ENCODE peak calls at places on chromosomes 6 and 20, in six cellular contexts. One of them, this sample, is unnamed.

GRCh38 chr20:32524871-32525501 is 60.1 kb downstream of the NOL4L start:
- DNase-seq in H1: no peak
- DNase-seq in neuronal stem cell: no peak
- DNase-seq in H9: no peak
- DNase-seq in IMR-90: no peak
- DNase-seq in trophoblast cell: no peak
- DNase-seq in this sample: no peak

GRCh38 chr6:125046107-125046925 is 84.1 kb downstream of the RNF217 start:
- DNase-seq in H1: no peak
- DNase-seq in neuronal stem cell: no peak
- DNase-seq in H9: no peak
- DNase-seq in IMR-90: no peak
- DNase-seq in trophoblast cell: peak; percentile 100
- DNase-seq in this sample: peak; percentile 62

GRCh38 chr6:36968266-36968977 is 13.9 kb downstream of the PI16 start:
- DNase-seq in H1: no peak
- DNase-seq in neuronal stem cell: no peak
- DNase-seq in H9: no peak
- DNase-seq in IMR-90: no peak
- DNase-seq in trophoblast cell: no peak
- DNase-seq in this sample: no peak

GRCh38 chr6:68778356-68779020 is 143.4 kb downstream of the ADGRB3 start:
- DNase-seq in H1: peak; percentile 7
- DNase-seq in neuronal stem cell: peak; percentile 30
- DNase-seq in H9: peak; percentile 36
- DNase-seq in IMR-90: peak; percentile 7
- DNase-seq in trophoblast cell: no peak
- DNase-seq in this sample: peak; percentile 64

GRCh38 chr20:63284083-63284440 is 8.9 kb upstream of the COL20A1 start:
- DNase-seq in H1: no peak
- DNase-seq in neuronal stem cell: no peak
- DNase-seq in H9: no peak
- DNase-seq in IMR-90: no peak
- DNase-seq in trophoblast cell: no peak
- DNase-seq in this sample: no peak

GRCh38 chr6:79384845-79385244 is 150.4 kb upstream of the HMGN3 start:
- DNase-seq in H1: no peak
- DNase-seq in neuronal stem cell: no peak
- DNase-seq in H9: no peak
- DNase-seq in IMR-90: no peak
- DNase-seq in trophoblast cell: no peak
- DNase-seq in this sample: no peak

GRCh38 chr6:88750936-88751335 is 212.5 kb downstream of the RNGTT start:
- DNase-seq in H1: no peak
- DNase-seq in neuronal stem cell: no peak
- DNase-seq in H9: no peak
- DNase-seq in IMR-90: no peak
- DNase-seq in trophoblast cell: no peak
- DNase-seq in this sample: no peak

GRCh38 chr20:1894951-1895673 is at the start of gene SIRPA:
- DNase-seq in H1: no peak
- DNase-seq in neuronal stem cell: peak; percentile 45
- DNase-seq in H9: peak; percentile 48
- DNase-seq in IMR-90: peak; percentile 64
- DNase-seq in trophoblast cell: no peak
- DNase-seq in this sample: peak; percentile 80

GRCh38 chr6:74289881-74290280 is 593.9 kb downstream of the CD109 start:
- DNase-seq in H1: no peak
- DNase-seq in neuronal stem cell: no peak
- DNase-seq in H9: no peak
- DNase-seq in IMR-90: peak; percentile 97
- DNase-seq in trophoblast cell: no peak
- DNase-seq in this sample: peak; percentile 31

GRCh38 chr6:4611441-4612129 is 164.6 kb upstream of the CDYL start:
- DNase-seq in H1: no peak
- DNase-seq in neuronal stem cell: no peak
- DNase-seq in H9: no peak
- DNase-seq in IMR-90: no peak
- DNase-seq in trophoblast cell: no peak
- DNase-seq in this sample: peak; percentile 90

GRCh38 chr20:44430270-44431065 is 45.2 kb upstream of the TTPAL start:
- DNase-seq in H1: no peak
- DNase-seq in neuronal stem cell: no peak
- DNase-seq in H9: no peak
- DNase-seq in IMR-90: no peak
- DNase-seq in trophoblast cell: no peak
- DNase-seq in this sample: no peak

GRCh38 chr20:2451939-2452732 is 18.5 kb downstream of the SNRPB start:
- DNase-seq in H1: no peak
- DNase-seq in neuronal stem cell: peak; percentile 78
- DNase-seq in H9: peak; percentile 83
- DNase-seq in IMR-90: peak; percentile 62
- DNase-seq in trophoblast cell: peak; percentile 53
- DNase-seq in this sample: peak; percentile 65

GRCh38 chr6:3789018-3789895 is 37.7 kb upstream of the PXDC1 start:
- DNase-seq in H1: no peak
- DNase-seq in neuronal stem cell: no peak
- DNase-seq in H9: no peak
- DNase-seq in IMR-90: peak; percentile 77
- DNase-seq in trophoblast cell: peak; percentile 96
- DNase-seq in this sample: peak; percentile 34

GRCh38 chr6:164085086-164085485 is 670.6 kb downstream of the QKI start:
- DNase-seq in H1: no peak
- DNase-seq in neuronal stem cell: no peak
- DNase-seq in H9: no peak
- DNase-seq in IMR-90: no peak
- DNase-seq in trophoblast cell: no peak
- DNase-seq in this sample: no peak

GRCh38 chr20:10560681-10561080 is 113.1 kb downstream of the JAG1 start:
- DNase-seq in H1: no peak
- DNase-seq in neuronal stem cell: no peak
- DNase-seq in H9: no peak
- DNase-seq in IMR-90: no peak
- DNase-seq in trophoblast cell: no peak
- DNase-seq in this sample: no peak

GRCh38 chr6:128500017-128500416 is 20.4 kb downstream of the PTPRK start:
- DNase-seq in H1: no peak
- DNase-seq in neuronal stem cell: no peak
- DNase-seq in H9: no peak
- DNase-seq in IMR-90: peak; percentile 24
- DNase-seq in trophoblast cell: no peak
- DNase-seq in this sample: no peak

GRCh38 chr6:151501511-151502136 is 7.8 kb downstream of the CCDC170 start:
- DNase-seq in H1: no peak
- DNase-seq in neuronal stem cell: no peak
- DNase-seq in H9: no peak
- DNase-seq in IMR-90: no peak
- DNase-seq in trophoblast cell: no peak
- DNase-seq in this sample: no peak

GRCh38 chr20:62752671-62753501 is 43.4 kb upstream of the MRGBP start:
- DNase-seq in H1: no peak
- DNase-seq in neuronal stem cell: no peak
- DNase-seq in H9: no peak
- DNase-seq in IMR-90: peak; percentile 50
- DNase-seq in trophoblast cell: no peak
- DNase-seq in this sample: peak; percentile 39

DNA sequence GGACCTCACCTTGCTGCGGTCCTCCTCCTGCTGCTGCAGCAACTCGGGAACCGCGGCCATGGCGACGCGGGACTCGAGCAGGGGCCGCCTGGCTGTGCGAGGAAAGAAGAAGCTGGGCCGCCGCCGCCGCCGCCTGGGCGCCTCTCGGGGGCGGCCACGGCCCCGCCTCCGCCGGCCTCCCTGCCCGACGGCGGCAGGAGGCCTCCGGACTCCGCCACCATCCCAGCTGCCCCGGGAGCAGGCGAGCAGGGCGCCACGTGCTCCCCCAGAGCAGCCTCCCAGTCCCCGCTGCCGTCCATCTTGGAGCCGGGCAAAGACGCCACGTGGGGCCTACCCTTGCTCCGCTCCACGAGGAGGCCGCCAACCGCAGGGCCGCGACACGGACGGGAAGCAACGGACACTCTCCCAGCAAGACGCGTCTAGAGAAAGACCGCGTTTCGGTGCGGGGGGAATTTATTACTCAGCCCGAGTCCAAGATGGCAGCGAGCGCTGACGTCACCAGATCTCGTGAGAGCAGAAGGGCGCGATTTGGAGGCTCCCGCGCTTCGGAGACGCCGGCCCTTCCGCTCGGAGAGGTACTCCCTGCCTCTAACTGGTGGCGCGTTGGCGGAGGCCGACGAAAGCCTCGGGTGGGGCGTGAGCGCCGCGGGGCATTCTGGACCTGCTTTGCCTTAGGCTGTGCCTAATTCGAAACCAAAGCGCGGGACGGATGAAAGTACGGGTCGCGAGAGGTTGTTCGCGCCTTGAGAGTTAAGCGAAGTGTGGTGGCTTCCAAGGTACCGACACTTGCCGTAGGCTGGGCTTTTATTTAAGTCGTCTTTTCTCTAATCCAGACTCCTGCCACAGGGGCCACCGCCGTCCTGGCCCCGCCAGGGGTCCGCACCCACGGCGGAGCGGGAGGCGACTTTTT is at the start of the genes MGME1 and SNX5:
- DNase-seq in H1: peak; percentile 98
- DNase-seq in neuronal stem cell: peak; percentile 100
- DNase-seq in H9: peak; percentile 99
- DNase-seq in IMR-90: peak; percentile 99
- DNase-seq in trophoblast cell: peak; percentile 99
- DNase-seq in this sample: peak; percentile 100
- H2BK120ac ChIP-seq in H1: peak within 1 kb of the TSS; percentile 96
- H2BK120ac ChIP-seq in neuronal stem cell: peak within 1 kb of the TSS; percentile 65
- H2BK120ac ChIP-seq in H9: peak within 1 kb of the TSS; percentile 85
- H2BK120ac ChIP-seq in IMR-90: peak within 1 kb of the TSS; percentile 94
- H2BK120ac ChIP-seq in trophoblast cell: peak within 1 kb of the TSS; percentile 92
- H2BK120ac ChIP-seq in this sample: peak within 1 kb of the TSS; percentile 98

GRCh38 chr6:21665436-21666199 is 72.1 kb downstream of the SOX4 start:
- DNase-seq in H1: peak; percentile 67
- DNase-seq in neuronal stem cell: peak; percentile 72
- DNase-seq in H9: peak; percentile 88
- DNase-seq in IMR-90: no peak
- DNase-seq in trophoblast cell: no peak
- DNase-seq in this sample: no peak

GRCh38 chr6:21666200-21666671 is 72.7 kb downstream of the SOX4 start:
- DNase-seq in H1: no peak
- DNase-seq in neuronal stem cell: peak; percentile 67
- DNase-seq in H9: peak; percentile 85
- DNase-seq in IMR-90: no peak
- DNase-seq in trophoblast cell: no peak
- DNase-seq in this sample: no peak

GRCh38 chr6:21666788-21667681 is 73.5 kb downstream of the SOX4 start:
- DNase-seq in H1: no peak
- DNase-seq in neuronal stem cell: peak; percentile 58
- DNase-seq in H9: peak; percentile 62
- DNase-seq in IMR-90: no peak
- DNase-seq in trophoblast cell: no peak
- DNase-seq in this sample: no peak

GRCh38 chr6:21665101-21665435 is 71.5 kb downstream of the SOX4 start:
- DNase-seq in H1: no peak
- DNase-seq in neuronal stem cell: peak; percentile 23
- DNase-seq in H9: no peak
- DNase-seq in IMR-90: no peak
- DNase-seq in trophoblast cell: no peak
- DNase-seq in this sample: peak; percentile 29

GRCh38 chr6:21664263-21665081 is 70.9 kb downstream of the SOX4 start:
- DNase-seq in H1: no peak
- DNase-seq in neuronal stem cell: peak; percentile 42
- DNase-seq in H9: peak; percentile 73
- DNase-seq in IMR-90: no peak
- DNase-seq in trophoblast cell: peak; percentile 25
- DNase-seq in this sample: peak; percentile 44
- H2BK120ac ChIP-seq in H1: peak overlapping the region; percentile 99
- H2BK120ac ChIP-seq in neuronal stem cell: peak overlapping the region; percentile 98
- H2BK120ac ChIP-seq in H9: no peak overlapping the region
- H2BK120ac ChIP-seq in IMR-90: peak overlapping the region; percentile 87
- H2BK120ac ChIP-seq in trophoblast cell: peak overlapping the region; percentile 93
- H2BK120ac ChIP-seq in this sample: no peak overlapping the region

GRCh38 chr6:169501777-169502313 is 200.0 kb downstream of the WDR27 start:
- DNase-seq in H1: no peak
- DNase-seq in neuronal stem cell: no peak
- DNase-seq in H9: no peak
- DNase-seq in IMR-90: no peak
- DNase-seq in trophoblast cell: no peak
- DNase-seq in this sample: no peak

GRCh38 chr6:169499728-169500265 is 202.0 kb downstream of the WDR27 start:
- DNase-seq in H1: no peak
- DNase-seq in neuronal stem cell: no peak
- DNase-seq in H9: no peak
- DNase-seq in IMR-90: no peak
- DNase-seq in trophoblast cell: no peak
- DNase-seq in this sample: no peak

GRCh38 chr6:169502445-169502844 is 199.4 kb downstream of the WDR27 start:
- DNase-seq in H1: no peak
- DNase-seq in neuronal stem cell: no peak
- DNase-seq in H9: no peak
- DNase-seq in IMR-90: no peak
- DNase-seq in trophoblast cell: no peak
- DNase-seq in this sample: no peak

GRCh38 chr6:169500688-169501087 is 201.1 kb downstream of the WDR27 start:
- DNase-seq in H1: no peak
- DNase-seq in neuronal stem cell: no peak
- DNase-seq in H9: no peak
- DNase-seq in IMR-90: no peak
- DNase-seq in trophoblast cell: no peak
- DNase-seq in this sample: no peak

GRCh38 chr6:169501128-169501527 is 200.7 kb downstream of the WDR27 start:
- DNase-seq in H1: no peak
- DNase-seq in neuronal stem cell: no peak
- DNase-seq in H9: no peak
- DNase-seq in IMR-90: no peak
- DNase-seq in trophoblast cell: no peak
- DNase-seq in this sample: no peak
- H2BK120ac ChIP-seq in H1: no peak overlapping the region
- H2BK120ac ChIP-seq in neuronal stem cell: no peak overlapping the region
- H2BK120ac ChIP-seq in H9: no peak overlapping the region
- H2BK120ac ChIP-seq in IMR-90: no peak overlapping the region
- H2BK120ac ChIP-seq in trophoblast cell: no peak overlapping the region
- H2BK120ac ChIP-seq in this sample: no peak overlapping the region

DNA sequence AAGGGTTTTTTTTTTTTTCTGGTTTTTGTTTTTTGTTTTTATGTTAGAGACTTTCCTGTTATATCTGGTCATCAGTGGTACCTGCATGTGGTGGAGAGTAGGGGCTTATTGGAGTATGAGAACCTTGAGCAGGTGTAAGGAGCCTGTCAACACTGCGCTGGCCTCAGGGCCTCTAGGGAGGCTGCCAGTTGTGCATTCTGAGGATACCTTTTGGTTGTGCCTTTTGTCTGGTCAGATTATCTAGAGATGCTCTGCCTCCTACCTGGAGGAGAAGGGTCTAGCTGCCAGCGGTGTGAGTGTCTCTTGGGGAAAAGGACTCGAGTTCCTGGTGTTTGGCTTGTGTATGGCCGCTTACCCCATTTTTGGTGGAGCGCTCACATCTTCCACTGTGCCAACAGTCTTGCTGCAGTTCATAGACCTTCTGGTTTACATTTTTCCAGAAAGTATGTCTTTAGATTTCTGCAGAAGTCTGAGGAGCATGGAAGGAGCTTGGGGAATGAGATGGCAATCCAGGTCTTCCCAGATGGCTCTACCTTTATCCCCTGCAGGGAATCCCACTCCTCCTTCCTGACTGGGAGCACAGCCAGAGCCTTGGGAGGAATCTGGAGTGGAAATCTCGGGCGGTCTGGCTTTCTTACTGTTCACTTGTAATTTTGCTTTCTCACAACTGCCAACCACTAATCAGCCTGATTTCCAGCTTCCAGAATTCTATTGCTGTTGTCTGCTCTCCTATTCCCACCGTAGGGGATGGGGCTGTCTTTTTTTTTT is 49.9 kb downstream of the PTPN1 start:
- DNase-seq in H1: no peak
- DNase-seq in neuronal stem cell: no peak
- DNase-seq in H9: no peak
- DNase-seq in IMR-90: no peak
- DNase-seq in trophoblast cell: peak; percentile 74
- DNase-seq in this sample: no peak
- H2BK120ac ChIP-seq in H1: no peak overlapping the region
- H2BK120ac ChIP-seq in neuronal stem cell: no peak overlapping the region
- H2BK120ac ChIP-seq in H9: no peak overlapping the region
- H2BK120ac ChIP-seq in IMR-90: peak overlapping the region; percentile 21
- H2BK120ac ChIP-seq in trophoblast cell: no peak overlapping the region
- H2BK120ac ChIP-seq in this sample: no peak overlapping the region

This sample was measured in mesenchymal stem cell.